ENCODE peak calls at places on chromosomes 11 and 22, in seven cellular contexts. S, O, C, T, U, D and N are unnamed samples.

GRCh38 chr11:1931791-1932480 is 12.4 kb downstream of the TNNT3 start:
- DNase-seq in S (no peak), O (no peak), C (no peak), T (no peak), U (no peak), D (no peak), N (no peak)

GRCh38 chr11:44960200-44960845 is 9.6 kb upstream of the TP53I11 start:
- DNase-seq in S (no peak), O (no peak), C (no peak), T (no peak), U (no peak), D (no peak), N (no peak)

GRCh38 chr22:40498454-40499186 is 128.2 kb downstream of the SGSM3 start:
- DNase-seq in S (no peak), O (no peak), C (no peak), T (peak; percentile 89), U (peak; percentile 56), D (no peak), N (peak; percentile 36)

GRCh38 chr11:63880031-63880841 is 36.7 kb downstream of the RCOR2 start:
- DNase-seq in S (no peak), O (no peak), C (no peak), T (peak; percentile 27), U (no peak), D (no peak), N (no peak)

GRCh38 chr11:47005441-47005840 is 68.9 kb downstream of the CSTPP1 start:
- DNase-seq in S (no peak), O (no peak), C (no peak), T (no peak), U (no peak), D (no peak), N (no peak)

GRCh38 chr11:66614073-66614472 is 2.4 kb upstream of the RBM14 start:
- DNase-seq in S (no peak), O (no peak), C (no peak), T (no peak), U (no peak), D (no peak), N (no peak)

GRCh38 chr11:120052196-120052775 is 85.6 kb downstream of the TRIM29 start:
- DNase-seq in S (no peak), O (no peak), C (no peak), T (no peak), U (no peak), D (no peak), N (no peak)

GRCh38 chr11:102448869-102449224 is 3.7 kb downstream of the TMEM123 start:
- DNase-seq in S (no peak), O (no peak), C (no peak), T (no peak), U (no peak), D (no peak), N (no peak)

GRCh38 chr22:35835267-35835997 is 117.8 kb downstream of the APOL5 start:
- DNase-seq in S (no peak), O (no peak), C (no peak), T (no peak), U (peak; percentile 19), D (no peak), N (no peak)

GRCh38 chr11:121113611-121114010 is 12.6 kb downstream of the TECTA start:
- DNase-seq in S (no peak), O (no peak), C (no peak), T (no peak), U (no peak), D (no peak), N (no peak)

GRCh38 chr11:6238902-6239301 is at the start of gene CNGA4:
- DNase-seq in S (no peak), O (no peak), C (no peak), T (no peak), U (no peak), D (no peak), N (no peak)

GRCh38 chr11:2748061-2748813 is 48.4 kb upstream of the KCNQ1OT1 start:
- DNase-seq in S (no peak), O (no peak), C (no peak), T (no peak), U (no peak), D (no peak), N (no peak)